ENCODE peak calls at places on chromosomes 2 and 18, in eight cellular contexts. X is MM.1S, L is PC-3, I is upper lobe of right lung, F is uterus, K is neural progenitor cell, N is PC-9, V is tibial artery. U is an unnamed sample. For H3K27me3, the result is how much of the 10 kb centered on the place peaks cover.

GRCh38 chr2:232338759-232339106 is 39.8 kb upstream of the ALPP start:
- DNase-seq in N (no peak), X (no peak), V (no peak), I (peak), F (no peak), L (no peak), K (no peak), U (no peak)

GRCh38 chr2:192735467-192735866 is 540.7 kb upstream of the TMEFF2 start:
- DNase-seq in L (no peak), V (no peak), I (no peak), N (no peak), X (no peak), F (no peak), K (no peak), U (peak)

GRCh38 chr2:105388971-105389381 is 9.9 kb downstream of the FHL2 start:
- DNase-seq in F (no peak), K (no peak), V (no peak), X (no peak), L (no peak), I (no peak), N (no peak), U (no peak)

GRCh38 chr2:27765621-27766286 is 5.8 kb upstream of the MRPL33 start:
- DNase-seq in F (peak), I (peak), K (no peak), X (no peak), L (no peak), V (peak), N (peak), U (no peak)

GRCh38 chr2:22449676-22450075 is 935.3 kb upstream of the KLHL29 start:
- DNase-seq in K (no peak), V (no peak), I (no peak), L (no peak), X (no peak), F (no peak), N (no peak), U (no peak)

GRCh38 chr2:127174176-127174575 is 45.9 kb downstream of the CYP27C1 start:
- DNase-seq in K (peak), I (no peak), X (no peak), V (no peak), L (peak), F (peak), N (peak), U (peak)

GRCh38 chr2:200585730-200586643 is at the start of gene AOX1:
- DNase-seq in X (no peak), K (peak), L (no peak), F (peak), I (peak), N (no peak), V (peak), U (no peak)

GRCh38 chr2:133498615-133499585 is 69.4 kb downstream of the NCKAP5 start:
- DNase-seq in F (no peak), X (peak), V (no peak), N (no peak), L (no peak), I (no peak), K (no peak), U (no peak)

GRCh38 chr18:28715206-28715605 is 538.3 kb upstream of the CDH2 start:
- DNase-seq in F (no peak), I (no peak), L (no peak), X (no peak), V (no peak), K (no peak), N (no peak), U (no peak)

GRCh38 chr2:9288681-9289338 is 82.2 kb downstream of the ASAP2 start:
- DNase-seq in L (peak), I (no peak), K (no peak), V (no peak), N (no peak), F (no peak), X (no peak), U (peak)

GRCh38 chr2:22998368-22998767 is 386.6 kb upstream of the KLHL29 start:
- DNase-seq in V (no peak), K (no peak), N (no peak), X (no peak), L (no peak), I (no peak), F (no peak), U (no peak)

GRCh38 chr2:24819442-24820174 is 26.4 kb downstream of the CENPO start:
- DNase-seq in F (peak), K (no peak), V (no peak), L (no peak), X (no peak), N (no peak), I (no peak), U (no peak)

GRCh38 chr2:216765810-216766259 is 70.5 kb upstream of the IGFBP5 start:
- DNase-seq in I (no peak), L (peak), X (no peak), V (no peak), F (no peak), N (peak), K (peak), U (peak)

GRCh38 chr2:207015901-207016300 is 76.6 kb downstream of the CPO start:
- DNase-seq in V (no peak), N (no peak), L (no peak), K (no peak), F (no peak), X (no peak), I (no peak), U (no peak)

GRCh38 chr2:219022041-219022440 is 19.3 kb downstream of the CFAP65 start:
- DNase-seq in F (no peak), I (no peak), L (no peak), N (no peak), X (no peak), K (no peak), V (no peak), U (no peak)

GRCh38 chr2:222952204-222952603 is 91.4 kb downstream of the ACSL3 start:
- DNase-seq in X (peak), N (peak), I (no peak), K (no peak), V (no peak), F (no peak), L (no peak), U (no peak)

GRCh38 chr18:34802938-34803337 is 92.8 kb downstream of the DTNA start:
- DNase-seq in L (no peak), N (no peak), X (no peak), K (peak), I (no peak), F (no peak), V (no peak), U (peak)

GRCh38 chr2:203551653-203552250 is 16.7 kb upstream of the RAPH1 start:
- DNase-seq in N (no peak), F (peak), X (no peak), I (no peak), V (no peak), K (no peak), L (peak), U (no peak)
- H3K4me3 ChIP-seq in N (no peak), F (no peak), X (no peak), I (no peak), V (no peak), K (no peak), L (no peak), U (no peak)

GRCh38 chr18:57436193-57436964 is 1.2 kb downstream of the ONECUT2 start:
- DNase-seq in L (no peak), N (no peak), K (peak), I (no peak), F (no peak), V (no peak), X (no peak), U (no peak)
- H3K27me3 ChIP-seq in L (under half), N (under half), K (half or more), I (half or more), F (under half), V (under half), X (under half), U (under half)

GRCh38 chr2:109609352-109610024 is 4.3 kb downstream of the SEPTIN10 start:
- DNase-seq in K (no peak), L (peak), I (no peak), N (no peak), X (peak), F (no peak), V (no peak), U (no peak)

GRCh38 chr2:109613922-109614714 is at the start of the genes SEPTIN10 and SOWAHC:
- DNase-seq in L (peak), F (peak), N (peak), I (peak), K (peak), X (peak), V (peak), U (peak)

GRCh38 chr2:109614715-109615636 is 812 bp downstream of the SOWAHC start:
- DNase-seq in N (no peak), L (no peak), X (no peak), V (peak), I (peak), K (peak), F (peak), U (no peak)

GRCh38 chr2:109612991-109613921 is 510 bp downstream of the SEPTIN10 start:
- DNase-seq in N (no peak), K (peak), X (peak), I (no peak), V (peak), F (peak), L (peak), U (peak)

DNA sequence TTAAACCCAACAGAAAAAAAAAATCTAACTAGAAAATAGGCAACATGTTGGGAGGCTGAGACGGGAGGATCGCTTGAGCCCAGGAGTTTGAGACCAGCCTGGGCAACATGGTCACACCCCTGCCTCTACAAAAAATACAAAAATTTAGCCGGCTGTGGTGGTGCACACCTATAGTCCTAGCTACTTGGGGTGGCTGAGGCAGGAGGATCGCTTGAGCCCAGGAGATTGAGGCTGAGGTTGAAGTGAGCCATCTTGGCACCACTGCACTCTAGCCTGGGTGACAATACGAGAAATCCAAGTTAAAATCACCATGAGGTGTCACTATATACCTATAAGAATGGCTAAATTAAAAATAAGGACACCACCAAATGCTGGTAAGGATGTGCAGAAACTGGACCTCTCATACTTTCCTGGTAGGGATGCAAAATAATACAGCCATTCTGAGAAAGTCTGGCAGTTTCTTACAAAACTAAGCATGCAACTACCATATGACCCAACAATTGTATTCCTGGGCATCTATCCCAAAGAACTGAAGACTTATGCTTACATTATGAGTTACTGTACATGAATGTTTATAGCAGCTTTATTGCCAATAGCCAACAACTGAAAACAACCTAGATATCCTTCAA is 2.2 kb downstream of the SEPTIN10 start:
- DNase-seq in X (peak), N (no peak), K (no peak), F (no peak), I (no peak), V (no peak), L (peak), U (no peak)
- H3K4me3 ChIP-seq in X (peak), N (peak), K (peak), F (no peak), I (peak), V (no peak), L (peak), U (peak)

DNA sequence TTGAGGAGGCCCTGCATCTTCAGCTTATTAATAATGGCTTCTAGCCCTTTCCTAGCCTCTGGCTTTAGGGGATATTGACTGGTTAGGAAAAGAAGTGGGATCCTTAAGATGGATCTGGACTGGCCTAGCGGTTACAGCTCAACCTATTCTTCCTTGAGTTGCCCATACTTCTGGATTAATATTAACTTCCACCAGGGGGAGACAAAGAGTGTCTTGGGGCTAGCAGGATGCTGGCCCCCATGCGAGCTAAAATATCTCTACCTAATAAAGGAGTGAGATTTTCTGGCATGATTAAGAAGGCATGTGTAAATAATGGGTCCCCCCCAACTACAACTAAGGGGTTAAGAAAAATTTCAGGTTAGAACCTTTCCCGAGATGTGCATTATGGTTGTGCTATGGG is 23.2 kb upstream of the PLA2R1 start:
- DNase-seq in I (no peak), X (peak), K (no peak), N (no peak), V (no peak), L (no peak), F (no peak), U (no peak)
- H3K27me3 ChIP-seq in I (under half), X (under half), K (under half), N (under half), V (under half), L (under half), F (under half), U (under half)

U was measured in HAP-1.